ENCODE peak calls at places on chromosomes 6 and 20, in ten cellular contexts. Z, O, C, W, B, J, G, P, H and V are unnamed samples.

GRCh38 chr6:6629416-6629815 is 40.9 kb downstream of the LY86 start:
- ATAC-seq in Z (no peak), O (no peak), C (no peak), W (no peak), B (no peak), J (no peak), G (no peak), P (no peak), H (no peak), V (no peak)

GRCh38 chr6:17439243-17439993 is 46.0 kb downstream of the CAP2 start:
- ATAC-seq in Z (no peak), O (no peak), C (no peak), W (no peak), B (no peak), J (no peak), G (no peak), P (no peak), H (no peak), V (no peak)

GRCh38 chr6:484086-484728 is 92.7 kb downstream of the IRF4 start:
- ATAC-seq in Z (peak), O (no peak), C (no peak), W (no peak), B (no peak), J (no peak), G (no peak), P (no peak), H (no peak), V (no peak)

GRCh38 chr6:116444092-116444491 is 17.1 kb upstream of the CALHM6 start:
- ATAC-seq in Z (peak), O (peak), C (peak), W (peak), B (peak), J (peak), G (peak), P (no peak), H (peak), V (peak)

GRCh38 chr6:2665169-2666070 is 85.3 kb downstream of the MYLK4 start:
- ATAC-seq in Z (no peak), O (no peak), C (no peak), W (no peak), B (no peak), J (no peak), G (no peak), P (no peak), H (no peak), V (no peak)

GRCh38 chr6:72950114-72950860 is 275.0 kb downstream of the KHDC1L start:
- ATAC-seq in Z (no peak), O (peak), C (no peak), W (no peak), B (no peak), J (no peak), G (no peak), P (no peak), H (no peak), V (peak)

GRCh38 chr6:9825526-9825925 is 589.3 kb downstream of the TFAP2A start:
- ATAC-seq in Z (no peak), O (no peak), C (no peak), W (no peak), B (no peak), J (no peak), G (no peak), P (no peak), H (no peak), V (no peak)

GRCh38 chr6:135212020-135212806 is 31.1 kb downstream of the MYB start:
- ATAC-seq in Z (no peak), O (peak), C (no peak), W (no peak), B (no peak), J (peak), G (no peak), P (no peak), H (no peak), V (no peak)

GRCh38 chr20:59131541-59132285 is 31.9 kb upstream of the ZNF831 start:
- ATAC-seq in Z (no peak), O (no peak), C (no peak), W (no peak), B (no peak), J (no peak), G (no peak), P (no peak), H (no peak), V (no peak)

GRCh38 chr6:90233994-90234393 is 62.6 kb downstream of the BACH2 start:
- ATAC-seq in Z (no peak), O (no peak), C (no peak), W (no peak), B (no peak), J (peak), G (no peak), P (no peak), H (peak), V (no peak)

GRCh38 chr20:49529470-49529869 is 38.5 kb downstream of the PTGIS start:
- ATAC-seq in Z (no peak), O (peak), C (no peak), W (no peak), B (no peak), J (no peak), G (no peak), P (no peak), H (no peak), V (no peak)

GRCh38 chr6:9647599-9647998 is 767.3 kb downstream of the TFAP2A start:
- ATAC-seq in Z (no peak), O (no peak), C (no peak), W (no peak), B (no peak), J (no peak), G (no peak), P (no peak), H (no peak), V (no peak)

GRCh38 chr20:17782768-17783167 is 83.0 kb downstream of the BANF2 start:
- ATAC-seq in Z (no peak), O (no peak), C (no peak), W (no peak), B (no peak), J (no peak), G (no peak), P (no peak), H (no peak), V (no peak)

GRCh38 chr6:128379577-128379976 is 140.8 kb downstream of the PTPRK start:
- ATAC-seq in Z (no peak), O (no peak), C (no peak), W (peak), B (no peak), J (no peak), G (no peak), P (no peak), H (no peak), V (no peak)

GRCh38 chr20:45649312-45649863 is 18.3 kb upstream of the WFDC9 start:
- ATAC-seq in Z (no peak), O (no peak), C (no peak), W (no peak), B (no peak), J (no peak), G (no peak), P (no peak), H (no peak), V (no peak)

GRCh38 chr6:133128191-133128590 is 113.0 kb upstream of the EYA4 start:
- ATAC-seq in Z (no peak), O (no peak), C (no peak), W (no peak), B (peak), J (no peak), G (no peak), P (no peak), H (no peak), V (no peak)

GRCh38 chr6:41100871-41101287 is 28.1 kb downstream of the NFYA start:
- ATAC-seq in Z (no peak), O (no peak), C (no peak), W (no peak), B (peak), J (peak), G (no peak), P (no peak), H (no peak), V (no peak)

GRCh38 chr6:111710911-111711310 is 105.2 kb upstream of the TRAF3IP2 start:
- ATAC-seq in Z (no peak), O (no peak), C (no peak), W (no peak), B (peak), J (no peak), G (no peak), P (no peak), H (no peak), V (no peak)

GRCh38 chr20:10774357-10774943 is 100.7 kb upstream of the JAG1 start:
- ATAC-seq in Z (no peak), O (no peak), C (no peak), W (no peak), B (peak), J (no peak), G (no peak), P (no peak), H (no peak), V (no peak)

GRCh38 chr6:7161845-7162244 is 54.1 kb downstream of the RREB1 start:
- ATAC-seq in Z (no peak), O (no peak), C (no peak), W (no peak), B (no peak), J (no peak), G (no peak), P (no peak), H (no peak), V (no peak)

GRCh38 chr6:131754715-131755567 is 44.1 kb upstream of the CTAGE9 start:
- ATAC-seq in Z (no peak), O (peak), C (no peak), W (no peak), B (peak), J (no peak), G (no peak), P (no peak), H (no peak), V (no peak)

GRCh38 chr6:129710722-129711631 is 1.0 kb upstream of the ARHGAP18 start:
- ATAC-seq in Z (no peak), O (no peak), C (no peak), W (no peak), B (no peak), J (no peak), G (no peak), P (no peak), H (no peak), V (no peak)

GRCh38 chr6:5085638-5086293 is 625 bp downstream of the PPP1R3G start:
- ATAC-seq in Z (peak), O (peak), C (peak), W (no peak), B (peak), J (no peak), G (peak), P (peak), H (no peak), V (peak)

GRCh38 chr6:149487316-149487715 is 2.5 kb upstream of the ZC3H12D start:
- ATAC-seq in Z (no peak), O (no peak), C (no peak), W (no peak), B (no peak), J (no peak), G (no peak), P (no peak), H (no peak), V (no peak)

GRCh38 chr6:149483302-149483701 is 1.5 kb downstream of the ZC3H12D start:
- ATAC-seq in Z (peak), O (no peak), C (peak), W (no peak), B (peak), J (no peak), G (no peak), P (no peak), H (no peak), V (no peak)

GRCh38 chr6:149482542-149483261 is 2.1 kb downstream of the ZC3H12D start:
- ATAC-seq in Z (peak), O (no peak), C (peak), W (no peak), B (peak), J (no peak), G (no peak), P (no peak), H (no peak), V (peak)

GRCh38 chr6:149483849-149484635 is 772 bp downstream of the ZC3H12D start:
- ATAC-seq in Z (peak), O (no peak), C (no peak), W (no peak), B (no peak), J (no peak), G (no peak), P (no peak), H (no peak), V (no peak)

DNA sequence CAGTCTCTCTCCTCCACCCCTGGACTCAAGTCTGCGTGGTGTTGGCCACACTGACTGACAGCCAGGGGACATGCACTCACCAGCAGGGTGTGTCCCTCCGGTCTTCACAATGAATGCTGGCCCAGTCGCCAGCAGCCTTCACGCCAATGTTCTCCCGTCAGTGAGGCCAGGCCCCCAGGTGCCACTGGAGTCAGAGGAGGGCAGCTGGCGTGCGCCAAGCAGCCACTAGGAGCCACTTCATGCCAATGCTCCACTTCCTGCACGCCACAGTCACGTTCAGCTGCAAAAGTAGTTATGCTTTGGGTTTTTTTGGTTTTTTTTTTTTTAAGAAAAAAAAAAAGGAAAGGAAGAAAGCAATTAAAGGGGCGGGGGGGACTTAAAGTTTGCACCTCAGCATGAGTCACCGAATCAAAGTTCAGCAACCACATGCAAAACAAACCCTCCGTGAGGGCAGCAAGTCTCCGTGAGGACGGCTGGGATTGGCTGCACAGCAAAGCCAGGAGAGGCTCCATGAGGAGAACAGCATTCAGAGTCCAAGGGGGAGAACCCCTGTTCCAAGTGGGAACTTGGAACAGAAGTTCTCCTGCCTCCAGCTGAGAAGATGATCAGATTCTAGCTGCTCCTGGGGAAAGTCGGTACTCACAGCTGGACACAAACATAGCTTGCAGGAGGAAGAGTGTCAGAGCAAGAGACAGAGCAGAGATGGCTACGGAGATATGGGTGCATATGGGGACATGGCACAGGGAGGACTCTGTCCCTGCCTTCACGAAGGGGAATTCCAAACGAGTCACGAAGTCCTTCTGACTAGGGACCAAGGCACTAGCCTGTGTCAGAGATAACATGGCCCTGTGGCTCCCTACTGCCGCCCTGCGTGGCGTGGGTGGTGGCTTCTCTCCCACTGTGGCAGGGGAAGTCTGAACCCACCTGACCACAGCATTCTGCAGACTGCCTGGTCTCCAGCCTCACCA is at the start of gene ZC3H12D:
- ATAC-seq in Z (peak), O (peak), C (peak), W (peak), B (peak), J (peak), G (peak), P (peak), H (peak), V (peak)
- H3K4me3 ChIP-seq in Z (peak), O (no peak), C (peak), W (no peak), B (no peak), J (peak), G (no peak), P (no peak), H (peak), V (no peak)

GRCh38 chr6:163406320-163406719 is 8.2 kb upstream of the QKI start:
- ATAC-seq in Z (peak), O (peak), C (no peak), W (no peak), B (no peak), J (no peak), G (no peak), P (no peak), H (no peak), V (no peak)
- H3K27ac ChIP-seq in Z (peak), O (no peak), C (peak), W (peak), B (peak), J (peak), G (peak), P (peak), H (peak), V (peak)

GRCh38 chr6:170210026-170210390 is 80.9 kb downstream of the DLL1 start:
- ATAC-seq in Z (peak), O (no peak), C (no peak), W (no peak), B (no peak), J (no peak), G (no peak), P (no peak), H (peak), V (no peak)

GRCh38 chr6:170210651-170211403 is 80.1 kb downstream of the DLL1 start:
- ATAC-seq in Z (no peak), O (no peak), C (no peak), W (no peak), B (no peak), J (no peak), G (peak), P (no peak), H (no peak), V (no peak)

GRCh38 chr6:170211404-170212025 is 79.4 kb downstream of the DLL1 start:
- ATAC-seq in Z (no peak), O (no peak), C (no peak), W (no peak), B (no peak), J (no peak), G (peak), P (no peak), H (no peak), V (no peak)

GRCh38 chr6:170212051-170212756 is 78.7 kb downstream of the DLL1 start:
- ATAC-seq in Z (no peak), O (no peak), C (no peak), W (no peak), B (peak), J (no peak), G (no peak), P (no peak), H (no peak), V (no peak)

DNA sequence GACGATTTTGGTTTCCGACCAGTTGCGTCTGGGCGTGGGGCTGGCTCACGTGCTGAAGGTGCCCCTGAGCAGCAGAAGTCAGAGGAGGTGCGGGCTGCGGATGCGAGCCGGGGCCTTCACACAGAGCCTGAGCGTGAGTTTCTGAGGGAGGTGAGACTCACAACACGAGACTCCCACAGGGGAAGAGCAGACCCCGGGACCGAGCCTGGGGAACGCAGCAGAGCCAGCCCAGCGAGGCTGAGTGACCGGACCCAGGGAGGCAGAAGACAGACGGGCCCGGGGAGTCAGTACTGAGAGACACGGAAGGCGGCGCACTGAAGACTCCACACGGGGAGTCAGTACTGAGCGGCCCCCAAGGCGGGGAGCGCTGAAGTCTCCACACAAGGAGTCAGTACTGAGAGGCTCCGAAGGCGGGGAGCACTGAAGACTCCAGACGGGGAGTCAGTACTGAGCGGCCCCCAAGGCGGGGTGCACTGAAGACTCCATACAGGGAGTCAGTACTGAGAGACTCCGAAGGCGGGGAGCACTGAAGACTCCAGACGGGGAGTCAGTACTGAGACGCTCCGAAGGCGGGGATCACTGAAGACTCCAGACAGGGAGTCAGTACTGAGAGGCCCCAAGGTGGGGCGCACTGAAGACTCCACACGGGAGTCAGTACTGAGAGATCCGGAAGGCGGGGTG is 77.8 kb downstream of the DLL1 start:
- ATAC-seq in Z (no peak), O (no peak), C (no peak), W (no peak), B (no peak), J (no peak), G (no peak), P (no peak), H (no peak), V (no peak)
- H3K4me3 ChIP-seq in Z (no peak), O (no peak), C (no peak), W (no peak), B (no peak), J (no peak), G (no peak), P (no peak), H (no peak), V (no peak)

GRCh38 chr6:157905590-157906337 is 75.9 kb upstream of the SYNJ2 start:
- ATAC-seq in Z (no peak), O (no peak), C (no peak), W (no peak), B (peak), J (no peak), G (peak), P (no peak), H (no peak), V (no peak)
- H3K27ac ChIP-seq in Z (no peak), O (no peak), C (no peak), W (no peak), B (no peak), J (no peak), G (no peak), P (no peak), H (no peak), V (no peak)

GRCh38 chr6:30814137-30815084 is 69.9 kb upstream of the DDR1 start:
- ATAC-seq in Z (peak), O (peak), C (peak), W (peak), B (peak), J (peak), G (peak), P (peak), H (peak), V (no peak)

GRCh38 chr6:30806581-30807183 is 62.3 kb upstream of the IER3 start:
- ATAC-seq in Z (no peak), O (no peak), C (no peak), W (no peak), B (no peak), J (no peak), G (no peak), P (no peak), H (no peak), V (no peak)

GRCh38 chr6:30813623-30814136 is 69.3 kb upstream of the IER3 start:
- ATAC-seq in Z (no peak), O (peak), C (no peak), W (no peak), B (peak), J (no peak), G (peak), P (no peak), H (peak), V (no peak)

GRCh38 chr6:30810813-30811329 is 66.5 kb upstream of the IER3 start:
- ATAC-seq in Z (peak), O (peak), C (no peak), W (no peak), B (no peak), J (peak), G (peak), P (no peak), H (peak), V (no peak)
- H3K4me3 ChIP-seq in Z (no peak), O (no peak), C (no peak), W (no peak), B (no peak), J (peak), G (no peak), P (no peak), H (no peak), V (no peak)